ENCODE peak calls at places on chromosome 20, in ten cellular contexts. Q is naive B cell; H is brain microvascular endothelial cell; E is activated CD8-positive, alpha-beta memory T cell treated with anti-CD3 and anti-CD28 coated beads for 48 hours; A is osteocyte; U is skeletal muscle cell; D is SK-N-MC; F is PC-3; T is EH; B is ovary. L is an unnamed sample.

GRCh38 chr20:59873409-59873808 is 60.0 kb downstream of the SYCP2 start:
- DNase-seq in Q (no peak), E (no peak), F (no peak), U (no peak), D (no peak), B (no peak), T (no peak), A (no peak), H (no peak), L (no peak)

GRCh38 chr20:63103402-63104311 is 96.9 kb upstream of the BHLHE23 start:
- DNase-seq in D (no peak), A (no peak), F (no peak), T (peak; percentile 16), U (no peak), B (no peak), Q (no peak), H (no peak), E (no peak), L (no peak)

GRCh38 chr20:48275737-48276342 is 490.6 kb upstream of the SULF2 start:
- DNase-seq in E (no peak), T (no peak), Q (no peak), A (no peak), B (no peak), F (no peak), H (no peak), U (no peak), D (no peak), L (no peak)

GRCh38 chr20:63968928-63969760 is 586 bp downstream of the ZNF512B start:
- DNase-seq in A (no peak), H (no peak), Q (peak; percentile 25), T (no peak), D (no peak), F (no peak), B (peak; percentile 73), E (no peak), U (no peak), L (peak; percentile 64)

GRCh38 chr20:10961651-10962288 is 288.0 kb upstream of the JAG1 start:
- DNase-seq in T (no peak), E (no peak), U (peak; percentile 23), D (no peak), A (no peak), F (peak; percentile 30), B (no peak), Q (no peak), H (no peak), L (no peak)

GRCh38 chr20:18705490-18705889 is 108.1 kb upstream of the SCP2D1 start:
- DNase-seq in D (no peak), B (no peak), H (peak; percentile 93), F (no peak), Q (no peak), U (peak; percentile 81), E (no peak), A (no peak), T (peak; percentile 98), L (no peak)

GRCh38 chr20:40741507-40742106 is 52.6 kb upstream of the MAFB start:
- DNase-seq in U (no peak), F (peak; percentile 59), E (no peak), Q (peak; percentile 6), H (peak; percentile 50), D (no peak), B (no peak), T (peak; percentile 55), A (no peak), L (peak; percentile 89)

GRCh38 chr20:57996936-57997629 is 231.4 kb downstream of the ANKRD60 start:
- DNase-seq in F (peak; percentile 87), T (peak; percentile 80), E (no peak), B (no peak), Q (no peak), H (peak; percentile 40), A (no peak), U (no peak), D (no peak), L (no peak)

GRCh38 chr20:33893314-33893713 is 82.2 kb downstream of the CHMP4B start:
- DNase-seq in B (no peak), F (peak; percentile 37), Q (no peak), A (no peak), T (peak; percentile 91), U (no peak), H (peak; percentile 79), E (no peak), D (no peak), L (no peak)

GRCh38 chr20:20217626-20218025 is 150.3 kb upstream of the INSM1 start:
- DNase-seq in D (no peak), E (no peak), Q (no peak), T (no peak), F (no peak), H (no peak), B (no peak), A (no peak), U (no peak), L (no peak)

GRCh38 chr20:33017542-33017941 is 10.0 kb downstream of the BPIFB2 start:
- DNase-seq in A (no peak), T (no peak), B (no peak), D (no peak), U (no peak), Q (no peak), F (no peak), E (no peak), H (no peak), L (no peak)

GRCh38 chr20:14445902-14446301 is 108.5 kb upstream of the FLRT3 start:
- DNase-seq in D (no peak), F (peak; percentile 35), E (no peak), A (no peak), U (no peak), T (no peak), Q (no peak), H (no peak), B (no peak), L (no peak)

GRCh38 chr20:63456429-63457284 is 15.8 kb downstream of the KCNQ2 start:
- DNase-seq in A (no peak), T (no peak), B (no peak), E (no peak), D (no peak), Q (no peak), F (no peak), H (no peak), U (no peak), L (no peak)

GRCh38 chr20:64048402-64049044 is 916 bp downstream of the SOX18 start:
- DNase-seq in A (no peak), U (no peak), F (no peak), E (no peak), T (no peak), B (no peak), Q (no peak), H (no peak), D (no peak), L (no peak)

GRCh38 chr20:12019677-12020076 is 102.0 kb downstream of the BTBD3 start:
- DNase-seq in H (no peak), E (no peak), D (no peak), B (no peak), A (no peak), Q (no peak), U (no peak), F (no peak), T (no peak), L (no peak)

GRCh38 chr20:41418031-41418430 is 51.4 kb upstream of the EMILIN3 start:
- DNase-seq in D (no peak), E (no peak), U (no peak), Q (no peak), F (no peak), T (no peak), A (no peak), H (no peak), B (no peak), L (no peak)

GRCh38 chr20:1301031-1301529 is 27.9 kb downstream of the SDCBP2 start:
- DNase-seq in Q (no peak), U (no peak), E (peak; percentile 31), D (no peak), T (peak; percentile 78), B (no peak), A (no peak), H (peak; percentile 27), F (peak; percentile 74), L (no peak)

GRCh38 chr20:49610701-49611538 is 43.0 kb upstream of the PTGIS start:
- DNase-seq in E (peak; percentile 68), D (no peak), F (peak; percentile 93), H (peak; percentile 27), B (peak; percentile 84), A (peak; percentile 92), T (peak; percentile 54), Q (peak; percentile 69), U (no peak), L (peak; percentile 88)

GRCh38 chr20:16397053-16397452 is 176.2 kb downstream of the KIF16B start:
- DNase-seq in U (peak; percentile 10), A (no peak), T (peak; percentile 22), B (peak; percentile 90), F (no peak), Q (no peak), E (no peak), H (no peak), D (no peak), L (no peak)

GRCh38 chr20:38186788-38187221 is 21.7 kb upstream of the TGM2 start:
- DNase-seq in U (no peak), T (peak; percentile 46), B (no peak), F (peak; percentile 95), D (no peak), A (no peak), E (no peak), H (no peak), Q (no peak), L (no peak)

GRCh38 chr20:63024573-63025392 is 18.0 kb upstream of the BHLHE23 start:
- DNase-seq in B (peak; percentile 29), E (no peak), F (no peak), A (no peak), D (no peak), Q (no peak), H (no peak), T (no peak), U (no peak), L (no peak)

GRCh38 chr20:18543932-18544331 is 23.3 kb upstream of the SMIM26 start:
- DNase-seq in A (no peak), H (no peak), F (peak; percentile 53), D (no peak), Q (no peak), T (no peak), E (no peak), B (no peak), U (no peak), L (no peak)

GRCh38 chr20:52985687-52986086 is 13.5 kb downstream of the TSHZ2 start:
- DNase-seq in A (no peak), H (no peak), T (no peak), Q (no peak), U (no peak), F (no peak), D (no peak), B (no peak), E (no peak), L (no peak)

GRCh38 chr20:23050847-23051627 is 1.6 kb upstream of the THBD start:
- DNase-seq in E (no peak), A (peak; percentile 94), D (no peak), U (peak; percentile 58), F (peak; percentile 70), H (peak; percentile 89), B (peak; percentile 82), T (peak; percentile 58), Q (no peak), L (peak; percentile 74)

GRCh38 chr20:36865076-36865860 is 10.7 kb upstream of the TLDC2 start:
- DNase-seq in D (no peak), A (no peak), U (no peak), E (no peak), F (no peak), B (no peak), T (no peak), H (no peak), Q (no peak), L (no peak)

GRCh38 chr20:56187791-56188190 is 60.7 kb upstream of the MC3R start:
- DNase-seq in T (no peak), D (no peak), A (no peak), B (no peak), H (no peak), F (peak; percentile 59), U (no peak), E (no peak), Q (no peak), L (no peak)